ENCODE peak calls at places on chromosomes 7 and 10, in six cellular contexts. Q, S, L, I, R and F are unnamed samples.

GRCh38 chr7:73611017-73611555 is 13.2 kb downstream of the MLXIPL start:
- DNase-seq in I (no peak), L (no peak), R (no peak), S (no peak), Q (no peak), F (no peak)

GRCh38 chr7:46660402-46660801 is 739.3 kb upstream of the IGFBP3 start:
- DNase-seq in L (no peak), S (peak), R (peak), I (peak), Q (no peak), F (no peak)

GRCh38 chr10:79943871-79944270 is 5.0 kb downstream of the SFTPD start:
- DNase-seq in S (no peak), I (no peak), L (no peak), Q (no peak), R (no peak), F (peak)

GRCh38 chr10:61110188-61110844 is 166.3 kb upstream of the RHOBTB1 start:
- DNase-seq in R (no peak), Q (no peak), S (peak), I (peak), L (no peak), F (no peak)

GRCh38 chr10:77043364-77043763 is 594.2 kb downstream of the KCNMA1 start:
- DNase-seq in I (no peak), Q (no peak), L (no peak), S (peak), R (no peak), F (no peak)

GRCh38 chr7:92873776-92874175 is 37.4 kb upstream of the CDK6 start:
- DNase-seq in I (peak), R (peak), L (no peak), S (no peak), Q (no peak), F (no peak)

GRCh38 chr10:11091517-11092102 is 73.9 kb downstream of the CELF2 start:
- DNase-seq in R (no peak), I (no peak), Q (no peak), L (no peak), S (no peak), F (no peak)

GRCh38 chr7:3092468-3092867 is 48.8 kb upstream of the CARD11 start:
- DNase-seq in I (no peak), S (peak), L (no peak), Q (no peak), R (peak), F (peak)

GRCh38 chr7:34087892-34088891 is 182.9 kb downstream of the BMPER start:
- DNase-seq in R (peak), L (peak), S (peak), I (peak), Q (no peak), F (no peak)

GRCh38 chr7:140312141-140312846 is 86.0 kb downstream of the SLC37A3 start:
- DNase-seq in L (no peak), Q (no peak), R (no peak), S (no peak), I (no peak), F (no peak)

GRCh38 chr10:6593140-6593740 is 13.2 kb upstream of the PRKCQ start:
- DNase-seq in Q (peak), I (no peak), R (peak), S (no peak), L (no peak), F (no peak)

GRCh38 chr7:121697731-121698396 is 175.1 kb upstream of the PTPRZ1 start:
- DNase-seq in L (no peak), Q (peak), S (no peak), R (peak), I (no peak), F (no peak)

GRCh38 chr7:47720141-47720906 is 138.4 kb upstream of the TNS3 start:
- DNase-seq in S (peak), L (no peak), Q (no peak), I (peak), R (peak), F (no peak)

GRCh38 chr7:149721084-149721601 is 52.2 kb downstream of the ZNF467 start:
- DNase-seq in L (no peak), Q (no peak), R (no peak), I (no peak), S (no peak), F (peak)

GRCh38 chr10:13728898-13729535 is 142.3 kb downstream of the PRPF18 start:
- DNase-seq in S (no peak), I (no peak), R (no peak), Q (no peak), L (no peak), F (no peak)

GRCh38 chr7:36336380-36336779 is 53.3 kb upstream of the ANLN start:
- DNase-seq in S (no peak), Q (no peak), I (no peak), R (no peak), L (no peak), F (no peak)

GRCh38 chr7:18849130-18849529 is 268.3 kb downstream of the TWIST1 start:
- DNase-seq in R (no peak), S (no peak), Q (no peak), L (no peak), I (no peak), F (no peak)

GRCh38 chr7:152615052-152615741 is 60.7 kb downstream of the XRCC2 start:
- DNase-seq in R (no peak), Q (no peak), I (no peak), L (no peak), S (no peak), F (no peak)

GRCh38 chr7:155889636-155890508 is 77.6 kb upstream of the SHH start:
- DNase-seq in I (no peak), R (no peak), Q (no peak), L (no peak), S (no peak), F (no peak)